ENCODE peak calls at places on chromosomes 7 and 10, in four cellular contexts. E, F, Z and X are unnamed samples.

GRCh38 chr10:114714281-114714741 is 56.2 kb upstream of the ABLIM1 start:
- DNase-seq in E (no peak), F (no peak), Z (no peak), X (no peak)

GRCh38 chr7:54109501-54109900 is 432.7 kb upstream of the VSTM2A start:
- DNase-seq in E (no peak), F (no peak), Z (peak), X (no peak)

GRCh38 chr7:38453826-38454225 is 177.3 kb downstream of the AMPH start:
- DNase-seq in E (no peak), F (no peak), Z (no peak), X (no peak)

GRCh38 chr7:135178364-135178763 is 7.9 kb upstream of the CYREN start:
- DNase-seq in E (no peak), F (no peak), Z (no peak), X (no peak)

GRCh38 chr7:50341709-50342108 is 37.2 kb downstream of the IKZF1 start:
- DNase-seq in E (no peak), F (no peak), Z (no peak), X (no peak)

GRCh38 chr7:73435471-73436009 is 2.0 kb downstream of the FZD9 start:
- DNase-seq in E (no peak), F (no peak), Z (no peak), X (no peak)

GRCh38 chr7:82677493-82677892 is 233.9 kb upstream of the CACNA2D1 start:
- DNase-seq in E (no peak), F (no peak), Z (no peak), X (no peak)

GRCh38 chr7:17318146-17318545 is 19.7 kb downstream of the AHR start:
- DNase-seq in E (no peak), F (no peak), Z (no peak), X (no peak)

GRCh38 chr10:48713966-48714618 is 29.4 kb downstream of the WDFY4 start:
- DNase-seq in E (no peak), F (no peak), Z (no peak), X (no peak)

GRCh38 chr7:52634996-52635395 is 400.4 kb upstream of the POM121L12 start:
- DNase-seq in E (no peak), F (no peak), Z (peak), X (no peak)

GRCh38 chr10:77921395-77921794 is 5.2 kb downstream of the DLG5 start:
- DNase-seq in E (no peak), F (no peak), Z (no peak), X (no peak)

GRCh38 chr10:35372329-35372728 is 36.0 kb downstream of the CCNY start:
- DNase-seq in E (no peak), F (no peak), Z (no peak), X (no peak)

GRCh38 chr7:2045559-2046405 is 187.0 kb downstream of the MAD1L1 start:
- DNase-seq in E (no peak), F (no peak), Z (no peak), X (no peak)

GRCh38 chr7:135744938-135745701 is 3.5 kb downstream of the FAM180A start:
- DNase-seq in E (no peak), F (no peak), Z (no peak), X (no peak)

GRCh38 chr7:119197872-119198527 is 973.5 kb downstream of the ANKRD7 start:
- DNase-seq in E (no peak), F (peak), Z (no peak), X (peak)